ENCODE peak calls at places on chromosomes 12 and 14, in nine cellular contexts. G is EH; A is mammary epithelial cell; D is stimulated activated CD8-positive, alpha-beta memory T cell treated with anti-CD3 and anti-CD28 coated beads, Interleukin-7, amount 100 ng/mL, for 48 hours; C is germinal center; Q is lung; O is AG09319; X is colonic mucosa; F is DMS 273 treated with DMSO at 0.1 percent for 48 hours. Z is an unnamed sample.

GRCh38 chr12:50188875-50189575 is 21.9 kb upstream of the CERS5 start:
- DNase-seq in G (no peak), A (no peak), D (no peak), C (no peak), Q (no peak), O (no peak), X (peak), F (no peak), Z (peak)

GRCh38 chr14:51521764-51522163 is 129.9 kb upstream of the FRMD6 start:
- DNase-seq in G (peak), A (peak), D (no peak), C (no peak), Q (no peak), O (no peak), X (no peak), F (no peak), Z (no peak)

GRCh38 chr12:16949351-16949750 is 343.4 kb upstream of the LMO3 start:
- DNase-seq in G (no peak), A (no peak), D (no peak), C (no peak), Q (no peak), O (no peak), X (no peak), F (no peak), Z (no peak)

GRCh38 chr14:92938235-92938875 is 15.4 kb downstream of the CHGA start:
- DNase-seq in G (no peak), A (no peak), D (no peak), C (no peak), Q (no peak), O (no peak), X (no peak), F (no peak), Z (no peak)

GRCh38 chr14:104731249-104731924 is 7.4 kb downstream of the ADSS1 start:
- DNase-seq in G (no peak), A (no peak), D (no peak), C (no peak), Q (no peak), O (no peak), X (no peak), F (no peak), Z (no peak)

GRCh38 chr14:69999246-69999645 is 120.0 kb downstream of the SMOC1 start:
- DNase-seq in G (peak), A (peak), D (no peak), C (no peak), Q (no peak), O (no peak), X (no peak), F (no peak), Z (no peak)

GRCh38 chr12:131007031-131007793 is 53.5 kb downstream of the ADGRD1 start:
- DNase-seq in G (no peak), A (no peak), D (no peak), C (no peak), Q (no peak), O (no peak), X (peak), F (no peak), Z (no peak)

GRCh38 chr12:129215436-129216025 is 362.3 kb downstream of the GLT1D1 start:
- DNase-seq in G (no peak), A (no peak), D (no peak), C (no peak), Q (no peak), O (no peak), X (no peak), F (no peak), Z (no peak)

GRCh38 chr12:5556033-5556614 is 124.2 kb downstream of the NTF3 start:
- DNase-seq in G (no peak), A (no peak), D (no peak), C (peak), Q (no peak), O (no peak), X (peak), F (no peak), Z (no peak)

GRCh38 chr14:75361751-75362433 is 65.9 kb upstream of the JDP2 start:
- DNase-seq in G (peak), A (no peak), D (no peak), C (no peak), Q (no peak), O (no peak), X (no peak), F (no peak), Z (no peak)

GRCh38 chr14:89957791-89958190 is 2.1 kb downstream of the TDP1 start:
- DNase-seq in G (no peak), A (no peak), D (no peak), C (no peak), Q (no peak), O (no peak), X (no peak), F (no peak), Z (peak)

GRCh38 chr12:120259418-120260202 is 5.9 kb downstream of the PXN start:
- DNase-seq in G (no peak), A (no peak), D (no peak), C (no peak), Q (no peak), O (no peak), X (no peak), F (no peak), Z (peak)

GRCh38 chr12:56759270-56759908 is 3.7 kb upstream of the HSD17B6 start:
- DNase-seq in G (no peak), A (no peak), D (no peak), C (no peak), Q (no peak), O (no peak), X (no peak), F (no peak), Z (no peak)

GRCh38 chr12:17062296-17063061 is 456.5 kb upstream of the LMO3 start:
- DNase-seq in G (no peak), A (peak), D (no peak), C (no peak), Q (no peak), O (no peak), X (no peak), F (no peak), Z (no peak)

GRCh38 chr14:57051633-57052032 is 217.1 kb downstream of the EXOC5 start:
- DNase-seq in G (no peak), A (no peak), D (no peak), C (no peak), Q (no peak), O (no peak), X (no peak), F (no peak), Z (no peak)

GRCh38 chr12:97016163-97016562 is 109.1 kb downstream of the NEDD1 start:
- DNase-seq in G (no peak), A (no peak), D (no peak), C (no peak), Q (no peak), O (no peak), X (no peak), F (no peak), Z (no peak)

GRCh38 chr14:48274826-48275225 is 599.4 kb upstream of the MDGA2 start:
- DNase-seq in G (no peak), A (no peak), D (no peak), C (no peak), Q (no peak), O (no peak), X (no peak), F (no peak), Z (no peak)